ENCODE peak calls at places on chromosome 19, in eight cellular contexts. T, Q, K, I, E, V, L and O are unnamed samples.

GRCh38 chr19:57016076-57016475 is 103.7 kb upstream of the USP29 start:
- DNase-seq in T (no peak), V (no peak), L (no peak), K (peak), E (no peak), Q (no peak), I (no peak), O (no peak)

GRCh38 chr19:6811378-6811777 is 38.9 kb downstream of the VAV1 start:
- DNase-seq in I (no peak), L (no peak), Q (no peak), T (no peak), E (no peak), K (no peak), V (no peak), O (no peak)

GRCh38 chr19:40392123-40392522 is 2.1 kb upstream of the HIPK4 start:
- DNase-seq in V (no peak), T (no peak), Q (no peak), K (no peak), I (no peak), L (no peak), E (no peak), O (no peak)

GRCh38 chr19:38013913-38014575 is 107.0 kb downstream of the SIPA1L3 start:
- DNase-seq in I (no peak), K (no peak), V (no peak), Q (no peak), T (no peak), L (no peak), E (no peak), O (no peak)

GRCh38 chr19:8253678-8254077 is 44.5 kb downstream of the CERS4 start:
- DNase-seq in Q (peak), E (no peak), T (no peak), K (no peak), V (no peak), L (no peak), I (no peak), O (no peak)

GRCh38 chr19:15248106-15248505 is 15.9 kb upstream of the EPHX3 start:
- DNase-seq in Q (peak), K (no peak), E (no peak), V (no peak), L (no peak), I (peak), T (peak), O (no peak)

GRCh38 chr19:30811397-30812098 is 439.4 kb downstream of the ZNF536 start:
- DNase-seq in L (no peak), V (no peak), E (no peak), Q (no peak), I (no peak), K (no peak), T (no peak), O (no peak)

GRCh38 chr19:41265376-41266153 is 1.4 kb downstream of the HNRNPUL1 start:
- DNase-seq in V (peak), L (peak), K (no peak), E (peak), Q (peak), I (peak), T (no peak), O (no peak)

GRCh38 chr19:3282155-3282554 is 57.7 kb downstream of the CELF5 start:
- DNase-seq in T (no peak), V (no peak), E (no peak), Q (no peak), K (no peak), L (no peak), I (no peak), O (no peak)

GRCh38 chr19:58229255-58229639 is 533 bp downstream of the ZNF544 start:
- DNase-seq in K (no peak), E (peak), T (no peak), I (no peak), Q (peak), V (no peak), L (peak), O (peak)

GRCh38 chr19:47056416-47056815 is 8.0 kb upstream of the TMEM160 start:
- DNase-seq in I (no peak), T (no peak), Q (no peak), K (no peak), E (no peak), V (no peak), L (no peak), O (no peak)

GRCh38 chr19:41588497-41589209 is 12.7 kb downstream of the CEACAM21 start:
- DNase-seq in I (no peak), K (no peak), V (no peak), Q (peak), T (no peak), E (no peak), L (peak), O (no peak)

GRCh38 chr19:41575998-41576397 is at the start of gene CEACAM21:
- DNase-seq in K (no peak), L (no peak), V (peak), E (peak), Q (no peak), T (no peak), I (no peak), O (no peak)

GRCh38 chr19:8342316-8342683 is 762 bp downstream of the KANK3 start:
- DNase-seq in Q (no peak), I (no peak), T (no peak), V (no peak), K (no peak), L (no peak), E (no peak), O (no peak)

GRCh38 chr19:16777811-16778210 is 51.4 kb upstream of the SIN3B start:
- DNase-seq in T (no peak), Q (no peak), E (no peak), L (no peak), I (no peak), V (no peak), K (no peak), O (no peak)

GRCh38 chr19:57903298-57904174 is 12.9 kb downstream of the ZNF417 start:
- DNase-seq in I (no peak), Q (peak), T (no peak), L (peak), V (no peak), K (no peak), E (no peak), O (no peak)

GRCh38 chr19:31312004-31312403 is 37.2 kb downstream of the TSHZ3 start:
- DNase-seq in E (no peak), K (no peak), Q (peak), V (no peak), I (no peak), L (peak), T (no peak), O (peak)

GRCh38 chr19:7597689-7598088 is 2.0 kb downstream of the CAMSAP3 start:
- DNase-seq in E (no peak), Q (no peak), T (no peak), L (no peak), I (no peak), K (no peak), V (no peak), O (no peak)

GRCh38 chr19:42129399-42130253 is 2.6 kb downstream of the POU2F2 start:
- DNase-seq in V (peak), K (no peak), I (peak), L (peak), E (no peak), Q (peak), T (no peak), O (no peak)

GRCh38 chr19:37334179-37335071 is 36.5 kb upstream of the ZNF527 start:
- DNase-seq in L (peak), V (peak), K (peak), I (peak), T (peak), E (peak), Q (peak), O (peak)

GRCh38 chr19:44435441-44435840 is 12.8 kb downstream of the ZNF229 start:
- DNase-seq in L (no peak), V (no peak), I (no peak), E (no peak), T (no peak), Q (no peak), K (no peak), O (no peak)

GRCh38 chr19:11560404-11560988 is 1.5 kb upstream of the ELOF1 start:
- DNase-seq in E (peak), K (no peak), L (peak), I (no peak), V (no peak), T (no peak), Q (peak), O (peak)

GRCh38 chr19:39157997-39158389 is 32.4 kb downstream of the PAK4 start:
- DNase-seq in E (no peak), Q (no peak), I (no peak), K (no peak), L (no peak), T (no peak), V (no peak), O (no peak)

GRCh38 chr19:38697641-38698071 is 46.6 kb downstream of the CAPN12 start:
- DNase-seq in I (no peak), K (no peak), Q (no peak), E (no peak), L (no peak), T (no peak), V (no peak), O (no peak)

GRCh38 chr19:3132971-3133792 is 2.7 kb upstream of the GNA15 start:
- DNase-seq in V (peak), K (peak), E (peak), T (no peak), L (peak), I (peak), Q (peak), O (peak)

GRCh38 chr19:43738780-43739211 is 16.0 kb downstream of the SMG9 start:
- DNase-seq in Q (no peak), I (no peak), E (no peak), T (no peak), K (no peak), V (no peak), L (no peak), O (no peak)

GRCh38 chr19:46716013-46716671 is 772 bp downstream of the PRKD2 start:
- DNase-seq in Q (no peak), V (no peak), T (peak), L (no peak), E (no peak), K (no peak), I (no peak), O (no peak)

GRCh38 chr19:54674021-54674617 is 11.3 kb downstream of the LILRB4 start:
- DNase-seq in Q (no peak), K (no peak), L (peak), V (no peak), I (no peak), T (no peak), E (no peak), O (no peak)

GRCh38 chr19:17026706-17027427 is at the start of gene CPAMD8:
- DNase-seq in L (no peak), Q (no peak), E (no peak), K (no peak), T (no peak), I (no peak), V (no peak), O (no peak)

GRCh38 chr19:47296036-47296435 is 13.6 kb upstream of the C5AR1 start:
- DNase-seq in V (peak), I (no peak), E (peak), Q (peak), K (no peak), T (no peak), L (peak), O (no peak)

GRCh38 chr19:33700408-33700757 is 78.6 kb downstream of the CHST8 start:
- DNase-seq in V (no peak), Q (no peak), K (no peak), I (no peak), L (no peak), E (no peak), T (peak), O (no peak)

GRCh38 chr19:3969435-3970312 is 1.2 kb downstream of the DAPK3 start:
- DNase-seq in I (peak), K (no peak), E (no peak), L (peak), V (no peak), T (no peak), Q (peak), O (peak)

GRCh38 chr19:45809643-45810159 is 5.4 kb downstream of the RSPH6A start:
- DNase-seq in L (peak), Q (peak), T (no peak), I (no peak), K (no peak), V (no peak), E (no peak), O (peak)

DNA sequence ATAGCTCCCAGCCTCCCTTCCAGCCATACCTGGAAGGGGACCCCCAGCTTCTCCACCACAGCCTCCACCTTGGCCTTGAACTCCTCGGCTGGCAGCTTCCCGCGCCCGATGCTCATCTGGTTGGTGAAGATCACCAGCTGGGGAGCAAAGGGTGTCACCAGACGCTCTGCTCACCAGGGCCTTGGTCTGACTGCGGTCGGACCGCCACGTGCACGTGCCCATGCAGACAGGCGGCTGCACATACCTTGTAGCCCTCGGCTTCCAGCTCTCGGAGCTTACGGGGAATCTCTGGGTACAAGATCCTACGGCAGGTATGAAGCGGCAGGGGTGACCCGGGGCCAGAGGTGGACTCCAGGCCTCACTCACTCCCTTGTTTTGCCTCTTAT is 3.4 kb downstream of the PNKP start:
- DNase-seq in T (peak), K (peak), I (no peak), Q (no peak), E (no peak), L (no peak), V (no peak), O (no peak)
- H3K4me3 ChIP-seq in T (no peak), K (no peak), I (no peak), Q (no peak), E (no peak), L (no peak), V (no peak), O (no peak)

DNA sequence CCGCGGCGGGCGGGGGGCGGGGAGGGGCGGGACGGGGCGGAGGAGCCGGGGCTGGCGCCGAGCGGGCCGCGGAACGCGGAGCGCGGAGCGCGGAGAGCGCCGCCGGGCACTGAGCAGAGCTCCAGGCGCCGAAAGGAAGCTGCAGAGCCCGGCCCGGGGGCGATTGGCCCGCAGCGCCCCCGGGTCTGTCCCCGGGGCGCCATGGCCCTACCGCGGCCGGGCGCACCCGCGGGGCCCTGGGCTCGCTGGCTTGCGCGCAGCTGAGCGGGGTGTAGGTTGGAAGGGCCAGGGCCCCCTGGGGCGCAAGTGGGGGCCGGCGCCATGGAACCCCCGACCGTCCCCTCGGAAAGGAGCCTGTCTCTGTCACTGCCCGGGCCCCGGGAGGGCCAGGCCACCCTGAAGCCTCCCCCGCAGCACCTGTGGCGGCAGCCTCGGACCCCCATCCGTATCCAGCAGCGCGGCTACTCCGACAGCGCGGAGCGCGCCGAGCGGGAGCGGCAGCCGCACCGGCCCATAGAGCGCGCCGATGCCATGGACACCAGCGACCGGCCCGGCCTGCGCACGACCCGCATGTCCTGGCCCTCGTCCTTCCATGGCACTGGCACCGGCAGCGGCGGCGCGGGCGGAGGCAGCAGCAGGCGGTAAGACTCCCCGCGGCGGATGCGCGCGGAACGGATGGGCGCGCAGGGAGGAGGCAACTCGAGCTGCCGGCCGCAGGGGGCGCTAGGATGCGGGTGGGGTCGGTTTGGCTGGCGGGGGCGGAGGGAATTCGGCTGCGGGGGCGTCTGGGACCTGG is at the start of gene PDE4A:
- DNase-seq in K (no peak), E (peak), Q (no peak), T (no peak), I (no peak), L (peak), V (no peak), O (no peak)
- H3K4me3 ChIP-seq in K (peak), E (peak), Q (peak), T (no peak), I (no peak), L (peak), V (no peak), O (peak)

GRCh38 chr19:35986664-35987570 is 8.1 kb upstream of the SDHAF1 start:
- DNase-seq in E (peak), T (no peak), K (peak), Q (no peak), I (no peak), L (no peak), V (no peak), O (no peak)
- H3K4me3 ChIP-seq in E (peak), T (no peak), K (peak), Q (peak), I (peak), L (peak), V (no peak), O (peak)

GRCh38 chr19:9856609-9857008 is 21.5 kb downstream of the PIN1 start:
- DNase-seq in I (no peak), E (no peak), Q (no peak), V (no peak), K (no peak), L (no peak), T (no peak), O (no peak)
- H3K4me3 ChIP-seq in I (no peak), E (peak), Q (no peak), V (no peak), K (no peak), L (no peak), T (no peak), O (no peak)

DNA sequence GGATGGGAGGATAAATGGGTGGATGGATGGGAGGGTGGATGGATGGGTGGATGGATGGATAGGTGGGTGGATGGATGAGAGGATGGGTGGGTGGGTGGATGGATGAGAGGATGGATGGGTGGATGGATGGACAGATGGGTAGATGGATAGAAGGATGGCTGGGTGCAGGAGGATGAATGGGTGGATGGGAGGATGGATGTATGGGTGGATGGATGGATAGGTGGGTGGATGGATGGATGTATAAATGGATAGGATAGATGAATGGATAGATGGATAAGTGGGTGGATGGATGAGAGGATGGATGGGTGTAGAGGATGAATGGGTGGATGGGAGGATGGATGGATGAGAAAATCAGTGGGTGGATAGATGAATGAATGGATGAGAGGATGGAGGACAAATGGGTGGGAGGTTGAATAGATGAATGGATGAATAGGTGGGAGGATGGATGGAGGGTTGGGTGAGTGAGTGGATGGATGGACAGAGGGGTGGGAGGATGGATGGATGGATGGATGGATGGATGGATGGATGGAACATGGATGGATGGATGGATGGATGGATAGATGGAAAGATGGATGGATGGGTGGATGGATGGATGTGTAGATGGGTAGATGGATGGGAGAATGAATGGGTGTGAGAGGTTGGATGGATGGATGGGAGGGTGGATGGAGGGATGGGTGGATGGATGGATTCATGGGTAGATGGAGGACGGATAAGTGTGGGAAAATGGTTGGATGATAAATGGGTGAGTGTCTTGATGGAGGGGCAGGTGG is 35.9 kb upstream of the ONECUT3 start:
- DNase-seq in L (no peak), Q (no peak), E (no peak), K (no peak), T (no peak), I (no peak), V (no peak), O (no peak)
- H3K4me3 ChIP-seq in L (no peak), Q (no peak), E (no peak), K (no peak), T (no peak), I (no peak), V (no peak), O (no peak)

DNA sequence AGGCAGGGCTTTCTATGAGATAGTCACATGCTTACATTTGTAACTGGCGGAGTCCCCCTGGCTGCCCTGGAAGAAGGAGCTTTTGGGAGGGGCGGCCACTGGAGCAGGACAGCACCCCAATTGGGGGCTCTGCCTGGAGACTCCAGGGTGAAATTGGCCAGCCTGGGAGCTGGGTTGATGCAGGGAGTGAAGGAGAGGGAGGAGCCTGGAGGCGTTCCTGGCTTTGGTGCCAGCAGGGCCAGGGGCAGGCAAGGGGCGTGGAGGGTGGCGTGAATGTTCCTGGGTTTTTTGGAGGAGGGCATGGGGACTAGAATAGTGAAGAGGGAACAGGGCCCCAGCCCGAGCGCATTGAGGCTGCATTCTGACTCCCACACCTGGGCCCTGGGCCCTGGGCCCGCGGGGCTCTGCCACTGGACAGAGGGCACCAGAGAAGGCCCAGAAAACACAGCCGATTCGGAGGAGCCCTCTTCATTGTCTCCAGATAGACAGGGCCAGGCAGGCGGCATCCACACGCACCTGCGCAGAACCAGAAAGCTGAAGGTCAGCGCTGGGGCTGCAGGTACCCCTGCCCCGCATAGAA is 29.5 kb downstream of the COMP start:
- DNase-seq in K (no peak), V (no peak), T (no peak), I (no peak), L (no peak), Q (no peak), E (no peak), O (no peak)
- H3K4me3 ChIP-seq in K (no peak), V (no peak), T (no peak), I (no peak), L (no peak), Q (no peak), E (no peak), O (no peak)